ENCODE peak calls at places on chromosomes 4 and X, in eight cellular contexts. Y is AG04449; A is K562; L is CD8-positive, alpha-beta T cell; Q is body of pancreas; K is fibroblast of lung; S is gastrocnemius medialis; T is heart left ventricle. J is an unnamed sample.

GRCh38 chr4:119873794-119874325 is 192.8 kb downstream of the MAD2L1 start:
- DNase-seq in Y (no peak), T (no peak), Q (no peak), S (no peak), K (no peak), L (no peak), A (no peak), J (no peak)

GRCh38 chrX:153974003-153974725 is 1.6 kb downstream of the TMEM187 start:
- DNase-seq in S (no peak), L (no peak), A (no peak), T (no peak), Q (peak), K (no peak), Y (no peak), J (no peak)

GRCh38 chr4:52425751-52426326 is 233.3 kb downstream of the USP46 start:
- DNase-seq in A (no peak), L (no peak), S (no peak), Q (peak), Y (no peak), T (no peak), K (no peak), J (no peak)

GRCh38 chrX:123673813-123674212 is 59.0 kb downstream of the THOC2 start:
- DNase-seq in Y (peak), Q (no peak), T (no peak), S (no peak), L (no peak), K (no peak), A (no peak), J (no peak)

GRCh38 chr4:139986621-139987510 is 167.1 kb downstream of the MAML3 start:
- DNase-seq in A (no peak), S (no peak), Y (no peak), Q (no peak), T (no peak), K (peak), L (no peak), J (peak)

GRCh38 chr4:9703391-9703790 is 78.0 kb upstream of the DRD5 start:
- DNase-seq in K (peak), L (peak), T (peak), Y (no peak), Q (peak), A (peak), S (no peak), J (no peak)

GRCh38 chr4:141645611-141646340 is 9.4 kb downstream of the IL15 start:
- DNase-seq in L (no peak), S (no peak), T (no peak), Q (no peak), K (peak), A (no peak), Y (peak), J (peak)

GRCh38 chr4:75169020-75169814 is 236.3 kb downstream of the PARM1 start:
- DNase-seq in S (no peak), L (no peak), A (no peak), Q (no peak), K (no peak), Y (no peak), T (no peak), J (no peak)

GRCh38 chr4:55546633-55547460 is at the start of gene CLOCK:
- DNase-seq in Y (no peak), T (peak), S (peak), L (peak), K (peak), Q (peak), A (peak), J (peak)

GRCh38 chrX:40152706-40153334 is 55.1 kb upstream of the BCOR start:
- DNase-seq in A (no peak), S (peak), Q (peak), K (no peak), T (peak), Y (no peak), L (no peak), J (no peak)

GRCh38 chr4:33334416-33334815 is 2614.2 kb downstream of the PCDH7 start:
- DNase-seq in K (peak), S (no peak), Y (no peak), T (no peak), L (no peak), A (no peak), Q (no peak), J (no peak)

GRCh38 chr4:121706595-121707021 is 9.8 kb upstream of the ANXA5 start:
- DNase-seq in T (no peak), L (peak), S (no peak), A (no peak), Y (no peak), K (peak), Q (no peak), J (peak)

GRCh38 chr4:163448541-163449203 is 24.9 kb downstream of the TKTL2 start:
- DNase-seq in Q (no peak), K (peak), S (no peak), T (no peak), A (no peak), L (no peak), Y (no peak), J (peak)

GRCh38 chr4:101718810-101719209 is 71.7 kb upstream of the BANK1 start:
- DNase-seq in K (no peak), T (no peak), S (no peak), Y (no peak), A (no peak), Q (no peak), L (no peak), J (no peak)

GRCh38 chr4:14607001-14607400 is 395.3 kb upstream of the CPEB2 start:
- DNase-seq in T (no peak), K (no peak), Q (no peak), A (no peak), S (no peak), Y (no peak), L (no peak), J (no peak)

GRCh38 chrX:129693343-129693742 is 38.6 kb upstream of the APLN start:
- DNase-seq in L (no peak), Y (no peak), S (no peak), K (no peak), T (no peak), Q (no peak), A (no peak), J (no peak)

GRCh38 chr4:55381502-55381901 is 14.3 kb upstream of the TMEM165 start:
- DNase-seq in Y (no peak), S (no peak), A (no peak), K (no peak), L (no peak), Q (no peak), T (no peak), J (no peak)

GRCh38 chrX:8749697-8750096 is 17.8 kb upstream of the ANOS1 start:
- DNase-seq in Q (no peak), T (no peak), S (no peak), K (no peak), L (no peak), Y (no peak), A (no peak), J (no peak)

GRCh38 chr4:7904942-7905341 is 34.7 kb downstream of the AFAP1 start:
- DNase-seq in Y (peak), Q (no peak), T (no peak), A (no peak), K (peak), L (no peak), S (no peak), J (peak)

GRCh38 chrX:38375888-38376287 is 23.5 kb downstream of the OTC start:
- DNase-seq in T (no peak), A (peak), Y (no peak), S (no peak), K (peak), L (no peak), Q (no peak), J (no peak)

GRCh38 chrX:1109580-1110119 is 102.8 kb downstream of the CRLF2 start:
- DNase-seq in A (no peak), S (no peak), T (no peak), Y (no peak), K (no peak), L (no peak), Q (no peak), J (no peak)
- H3K4me3 ChIP-seq in A (no peak), S (no peak), T (no peak), Y (no peak), K (no peak), L (no peak), Q (no peak), J (no peak)

GRCh38 chrX:74232859-74233258 is 71.1 kb upstream of the ZCCHC13 start:
- DNase-seq in S (no peak), Y (no peak), L (no peak), T (no peak), K (peak), A (peak), Q (no peak), J (peak)

GRCh38 chrX:74238771-74239170 is 65.2 kb upstream of the ZCCHC13 start:
- DNase-seq in Q (no peak), L (no peak), Y (no peak), T (no peak), A (no peak), K (no peak), S (no peak), J (no peak)

GRCh38 chrX:74231625-74232024 is 72.4 kb upstream of the ZCCHC13 start:
- DNase-seq in T (no peak), Y (no peak), L (no peak), Q (no peak), K (no peak), A (no peak), S (no peak), J (no peak)

GRCh38 chrX:74230094-74230493 is 73.9 kb upstream of the ZCCHC13 start:
- DNase-seq in S (no peak), K (peak), A (no peak), Q (no peak), T (no peak), L (no peak), Y (no peak), J (no peak)

DNA sequence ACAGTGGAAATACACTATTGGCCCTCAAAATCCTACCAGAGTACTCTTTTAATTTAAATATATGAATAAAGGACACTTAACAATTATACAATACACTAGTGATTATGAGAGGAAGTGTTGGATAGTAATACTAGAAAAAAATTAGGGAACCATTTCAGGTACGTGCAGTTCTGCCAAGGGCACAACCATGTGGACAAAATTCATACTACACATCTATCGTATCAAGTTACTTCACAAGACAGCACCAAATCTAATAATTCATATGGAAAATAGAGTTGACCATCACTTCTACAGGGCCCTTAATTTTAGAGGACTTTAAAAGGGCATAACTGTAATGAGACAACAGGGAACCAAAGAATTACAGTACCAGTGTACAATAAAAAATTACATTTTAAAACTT is 69.2 kb upstream of the ZCCHC13 start:
- DNase-seq in L (no peak), Y (no peak), A (no peak), S (no peak), Q (no peak), K (no peak), T (no peak), J (no peak)
- TF ChIP-seq CTCF in L (no peak), Y (no peak), A (no peak), S (no peak), Q (no peak), K (no peak), T (no peak), J (no peak)

GRCh38 chr4:77819836-77820679 is 890 bp upstream of the CNOT6L start:
- DNase-seq in K (peak), T (peak), Y (no peak), L (peak), Q (peak), A (peak), S (peak), J (peak)

GRCh38 chr4:77819409-77819835 is 254 bp upstream of the CNOT6L start:
- DNase-seq in A (peak), S (no peak), Y (no peak), T (no peak), K (no peak), Q (no peak), L (no peak), J (no peak)

GRCh38 chr4:77818667-77819408 is at the start of gene CNOT6L:
- DNase-seq in L (peak), K (peak), Q (peak), Y (no peak), T (peak), S (peak), A (peak), J (no peak)

GRCh38 chr4:77820836-77821561 is 1.8 kb upstream of the CNOT6L start:
- DNase-seq in L (no peak), Y (no peak), T (no peak), K (peak), S (no peak), Q (no peak), A (no peak), J (no peak)

DNA sequence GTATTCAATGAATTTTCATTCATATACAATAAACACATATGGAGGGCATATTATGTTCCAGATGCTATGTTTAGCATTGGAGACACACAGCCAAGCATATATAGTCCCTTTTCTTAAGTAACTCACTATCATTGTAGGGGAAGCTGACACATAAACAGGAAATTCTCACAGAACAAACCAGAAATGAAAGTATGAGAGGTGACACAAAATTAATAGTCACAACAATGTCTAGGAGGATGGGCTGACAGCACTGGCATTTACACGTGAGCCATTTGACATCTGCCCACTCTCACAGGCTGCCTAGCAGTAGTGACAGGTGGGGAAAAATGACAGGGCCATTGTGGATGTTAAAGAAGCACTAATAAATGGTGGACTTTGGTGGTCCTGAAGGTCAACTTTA is 2.6 kb upstream of the CNOT6L start:
- DNase-seq in Y (no peak), T (no peak), A (no peak), S (no peak), K (no peak), Q (no peak), L (peak), J (no peak)
- H3K4me3 ChIP-seq in Y (no peak), T (no peak), A (no peak), S (no peak), K (no peak), Q (no peak), L (no peak), J (no peak)

DNA sequence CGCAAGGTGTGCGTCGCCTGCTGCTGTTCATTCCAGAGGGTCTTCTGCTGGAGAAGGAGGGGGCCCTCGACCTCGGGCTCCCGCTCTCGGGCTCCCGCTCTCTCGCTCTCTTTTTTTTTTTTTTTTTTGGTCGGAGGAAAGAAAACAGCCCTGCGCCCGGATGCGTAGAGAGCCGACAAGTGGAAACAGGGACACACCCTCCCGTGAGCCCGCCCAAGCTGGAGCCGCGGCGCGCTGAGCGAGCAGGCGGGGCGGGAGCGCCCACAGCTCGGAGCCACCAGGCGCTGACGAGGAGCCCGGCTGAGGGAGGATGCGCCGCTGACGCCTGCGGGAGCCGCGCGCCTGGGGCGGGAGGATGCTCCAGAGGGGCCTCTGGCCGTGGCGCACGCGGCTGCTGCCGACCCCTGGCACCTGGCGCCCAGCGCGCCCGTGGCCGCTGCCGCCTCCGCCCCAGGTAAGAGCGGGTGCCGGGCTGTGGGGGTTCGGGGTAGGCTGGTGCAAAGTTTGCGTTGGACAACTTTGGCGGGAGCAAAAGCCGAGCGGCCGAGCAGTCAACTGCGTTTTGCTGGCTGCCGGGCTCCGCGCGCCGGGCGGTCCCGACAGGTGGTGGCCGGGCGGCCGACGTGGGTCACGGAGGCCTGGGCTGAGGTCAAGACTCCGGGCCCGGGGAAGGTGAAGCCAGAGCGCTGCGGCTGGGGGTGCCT is at the start of gene MCUB:
- DNase-seq in Q (peak), Y (peak), S (peak), L (peak), T (peak), A (peak), K (peak), J (peak)
- TF ChIP-seq CTCF in Q (no peak), Y (no peak), S (no peak), L (no peak), T (no peak), A (no peak), K (no peak), J (no peak)

DNA sequence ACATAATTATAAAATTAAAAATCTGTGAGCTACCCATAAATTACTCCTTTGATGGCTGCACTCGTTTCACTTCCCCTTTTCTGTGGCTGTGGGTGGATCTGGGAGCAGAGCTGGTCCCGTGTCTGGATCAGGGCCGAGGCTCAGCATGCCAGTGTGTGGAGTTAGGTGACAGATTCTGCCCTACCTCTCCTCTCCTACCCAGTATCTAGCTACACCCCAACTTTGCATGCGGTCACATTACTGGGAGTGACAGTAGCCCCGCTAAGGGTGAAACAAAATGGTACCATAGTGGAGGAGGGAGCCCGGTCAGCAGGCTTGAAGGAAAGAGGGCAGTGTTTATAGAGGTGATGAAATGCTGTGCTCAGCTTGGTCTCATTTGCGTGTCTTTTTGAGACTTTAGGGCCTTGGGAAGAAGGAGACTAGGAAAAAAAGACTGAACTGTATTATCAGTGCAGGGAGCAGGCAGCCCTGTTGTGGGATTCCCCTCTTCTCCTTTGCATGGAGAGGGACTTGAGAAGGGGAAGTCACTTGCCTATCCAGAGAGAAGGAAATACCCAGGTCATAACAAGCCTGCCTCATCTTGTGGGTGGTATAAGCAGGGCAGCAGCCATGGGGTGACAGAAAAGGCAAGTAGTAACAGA is 48.4 kb downstream of the ARHGAP10 start:
- DNase-seq in Q (no peak), K (no peak), L (no peak), T (peak), S (no peak), Y (no peak), A (no peak), J (no peak)
- H3K4me3 ChIP-seq in Q (no peak), K (no peak), L (no peak), T (no peak), S (no peak), Y (no peak), A (no peak), J (no peak)

GRCh38 chrX:26653050-26653449 is 437.1 kb downstream of the MAGEB5 start:
- DNase-seq in A (no peak), Y (no peak), K (no peak), T (no peak), L (no peak), Q (no peak), S (no peak), J (no peak)

GRCh38 chrX:26649534-26649933 is 433.6 kb downstream of the MAGEB5 start:
- DNase-seq in L (no peak), A (peak), T (no peak), Q (no peak), S (no peak), Y (no peak), K (peak), J (no peak)

GRCh38 chrX:26651755-26652154 is 435.8 kb downstream of the MAGEB5 start:
- DNase-seq in L (no peak), K (no peak), Q (no peak), T (no peak), A (no peak), S (no peak), Y (no peak), J (no peak)
- TF ChIP-seq CTCF in L (no peak), K (peak), Q (no peak), T (no peak), A (no peak), S (no peak), Y (no peak), J (no peak)

GRCh38 chr4:157005193-157005592 is 33.6 kb upstream of the PDGFC start:
- DNase-seq in L (no peak), Q (peak), Y (no peak), T (no peak), A (no peak), S (no peak), K (no peak), J (no peak)
- H3K4me3 ChIP-seq in L (no peak), Q (no peak), Y (no peak), T (no peak), A (no peak), S (no peak), K (no peak), J (no peak)

GRCh38 chr4:138485498-138485897 is 243.3 kb upstream of the SLC7A11 start:
- DNase-seq in K (no peak), Q (no peak), A (no peak), L (no peak), T (no peak), S (no peak), Y (no peak), J (no peak)
- TF ChIP-seq CTCF in K (no peak), Q (no peak), A (no peak), L (no peak), T (no peak), S (no peak), Y (no peak), J (no peak)

GRCh38 chrX:109535578-109535977 is 1.1 kb upstream of the NXT2 start:
- DNase-seq in L (no peak), S (no peak), Q (no peak), T (no peak), Y (no peak), K (no peak), A (no peak), J (no peak)
- H3K4me3 ChIP-seq in L (no peak), S (no peak), Q (no peak), T (no peak), Y (no peak), K (no peak), A (no peak), J (no peak)

J was measured in astrocyte of the cerebellum.